ENCODE peak calls at places on chromosomes 1 and 21, in six cellular contexts. One of them, this sample, is unnamed.

GRCh38 chr1:41515131-41515678 is 30.7 kb upstream of the EDN2 start:
- DNase-seq in PC-3: peak
- DNase-seq in HS-5: no peak
- DNase-seq in pons: peak
- DNase-seq in ELF-1: peak
- DNase-seq in prostate gland: no peak
- DNase-seq in this sample: peak

GRCh38 chr1:20645414-20645813 is 12.2 kb downstream of the PINK1 start:
- DNase-seq in PC-3: no peak
- DNase-seq in HS-5: no peak
- DNase-seq in pons: no peak
- DNase-seq in ELF-1: no peak
- DNase-seq in prostate gland: no peak
- DNase-seq in this sample: no peak

GRCh38 chr1:213295860-213296259 is 244.8 kb downstream of the RPS6KC1 start:
- DNase-seq in PC-3: no peak
- DNase-seq in HS-5: no peak
- DNase-seq in pons: no peak
- DNase-seq in ELF-1: no peak
- DNase-seq in prostate gland: no peak
- DNase-seq in this sample: no peak

GRCh38 chr1:8216005-8216404 is 101.9 kb upstream of the SLC45A1 start:
- DNase-seq in PC-3: no peak
- DNase-seq in HS-5: no peak
- DNase-seq in pons: no peak
- DNase-seq in ELF-1: no peak
- DNase-seq in prostate gland: no peak
- DNase-seq in this sample: no peak

GRCh38 chr21:46040707-46041106 is 57.2 kb upstream of the COL6A2 start:
- DNase-seq in PC-3: no peak
- DNase-seq in HS-5: no peak
- DNase-seq in pons: no peak
- DNase-seq in ELF-1: no peak
- DNase-seq in prostate gland: no peak
- DNase-seq in this sample: no peak

GRCh38 chr1:211490038-211490678 is 1.8 kb downstream of the RD3 start:
- DNase-seq in PC-3: no peak
- DNase-seq in HS-5: no peak
- DNase-seq in pons: no peak
- DNase-seq in ELF-1: no peak
- DNase-seq in prostate gland: no peak
- DNase-seq in this sample: no peak

GRCh38 chr1:155277896-155278688 is 829 bp downstream of the HCN3 start:
- DNase-seq in PC-3: peak
- DNase-seq in HS-5: no peak
- DNase-seq in pons: peak
- DNase-seq in ELF-1: peak
- DNase-seq in prostate gland: peak
- DNase-seq in this sample: no peak

GRCh38 chr1:33367488-33368405 is 46.8 kb upstream of the A3GALT2 start:
- DNase-seq in PC-3: peak
- DNase-seq in HS-5: no peak
- DNase-seq in pons: peak
- DNase-seq in ELF-1: peak
- DNase-seq in prostate gland: peak
- DNase-seq in this sample: peak

GRCh38 chr1:32334274-32334861 is 1.7 kb downstream of the MARCKSL1 start:
- DNase-seq in PC-3: no peak
- DNase-seq in HS-5: no peak
- DNase-seq in pons: no peak
- DNase-seq in ELF-1: peak
- DNase-seq in prostate gland: no peak
- DNase-seq in this sample: no peak

GRCh38 chr21:43988506-43989230 is 23.4 kb upstream of the TRAPPC10 start:
- DNase-seq in PC-3: no peak
- DNase-seq in HS-5: no peak
- DNase-seq in pons: no peak
- DNase-seq in ELF-1: no peak
- DNase-seq in prostate gland: no peak
- DNase-seq in this sample: no peak